ENCODE peak calls at places on chromosome 7, in ten cellular contexts. M, U, Y, H, C, Z, J, G, F and K are unnamed samples.

GRCh38 chr7:2016021-2016631 is 216.6 kb downstream of the MAD1L1 start:
- DNase-seq in M (no peak), U (peak), Y (no peak), H (no peak), C (no peak), Z (no peak), J (no peak), G (no peak), F (peak), K (no peak)

GRCh38 chr7:86914468-86915054 is 144.9 kb downstream of the ELAPOR2 start:
- DNase-seq in M (no peak), U (no peak), Y (no peak), H (peak), C (no peak), Z (no peak), J (no peak), G (no peak), F (no peak), K (no peak)

GRCh38 chr7:240887-241421 is 48.6 kb downstream of the FAM20C start:
- DNase-seq in M (peak), U (no peak), Y (no peak), H (no peak), C (no peak), Z (no peak), J (no peak), G (no peak), F (peak), K (no peak)

GRCh38 chr7:80593869-80594587 is 44.4 kb upstream of the CD36 start:
- DNase-seq in M (no peak), U (peak), Y (no peak), H (no peak), C (no peak), Z (no peak), J (no peak), G (no peak), F (no peak), K (no peak)

GRCh38 chr7:23680417-23681405 is 712 bp downstream of the FAM221A start:
- DNase-seq in M (peak), U (peak), Y (no peak), H (peak), C (peak), Z (peak), J (no peak), G (peak), F (peak), K (peak)

GRCh38 chr7:22052221-22052639 is 106.5 kb upstream of the CDCA7L start:
- DNase-seq in M (no peak), U (no peak), Y (no peak), H (no peak), C (no peak), Z (no peak), J (no peak), G (no peak), F (no peak), K (no peak)

GRCh38 chr7:87003872-87004798 is 55.3 kb downstream of the ELAPOR2 start:
- DNase-seq in M (no peak), U (no peak), Y (no peak), H (no peak), C (no peak), Z (no peak), J (no peak), G (no peak), F (no peak), K (no peak)

GRCh38 chr7:119964640-119965542 is 308.1 kb upstream of the KCND2 start:
- DNase-seq in M (no peak), U (no peak), Y (no peak), H (no peak), C (no peak), Z (no peak), J (no peak), G (no peak), F (no peak), K (no peak)

GRCh38 chr7:114345494-114345893 is 69.1 kb upstream of the FOXP2 start:
- DNase-seq in M (no peak), U (no peak), Y (no peak), H (no peak), C (no peak), Z (no peak), J (no peak), G (no peak), F (no peak), K (no peak)

GRCh38 chr7:31096198-31096881 is 44.2 kb downstream of the ADCYAP1R1 start:
- DNase-seq in M (no peak), U (no peak), Y (no peak), H (no peak), C (no peak), Z (no peak), J (no peak), G (no peak), F (peak), K (no peak)

GRCh38 chr7:84800846-84801245 is 386.0 kb downstream of the SEMA3D start:
- DNase-seq in M (no peak), U (no peak), Y (no peak), H (no peak), C (no peak), Z (no peak), J (no peak), G (no peak), F (no peak), K (no peak)

GRCh38 chr7:66952343-66953043 is 31.5 kb downstream of the TMEM248 start:
- DNase-seq in M (no peak), U (no peak), Y (no peak), H (no peak), C (no peak), Z (no peak), J (no peak), G (no peak), F (no peak), K (no peak)

GRCh38 chr7:30278386-30278785 is 6.0 kb upstream of the ZNRF2 start:
- DNase-seq in M (no peak), U (no peak), Y (no peak), H (no peak), C (no peak), Z (no peak), J (no peak), G (no peak), F (no peak), K (no peak)

GRCh38 chr7:111137296-111138195 is 46.6 kb downstream of the LRRN3 start:
- DNase-seq in M (no peak), U (peak), Y (no peak), H (no peak), C (no peak), Z (no peak), J (no peak), G (no peak), F (no peak), K (no peak)

GRCh38 chr7:117872565-117873055 is 631 bp downstream of the CTTNBP2 start:
- DNase-seq in M (peak), U (no peak), Y (no peak), H (no peak), C (no peak), Z (no peak), J (no peak), G (peak), F (peak), K (peak)

GRCh38 chr7:98286701-98287485 is 5.4 kb downstream of the BRI3 start:
- DNase-seq in M (peak), U (no peak), Y (no peak), H (no peak), C (no peak), Z (no peak), J (no peak), G (no peak), F (peak), K (no peak)

GRCh38 chr7:18508441-18509427 is 13.2 kb downstream of the HDAC9 start:
- DNase-seq in M (no peak), U (no peak), Y (peak), H (no peak), C (no peak), Z (no peak), J (peak), G (no peak), F (no peak), K (no peak)

GRCh38 chr7:127844707-127845331 is 186.4 kb downstream of the LRRC4 start:
- DNase-seq in M (no peak), U (no peak), Y (peak), H (no peak), C (no peak), Z (no peak), J (no peak), G (no peak), F (no peak), K (no peak)

GRCh38 chr7:158991824-158992621 is 135.7 kb downstream of the DYNC2I1 start:
- DNase-seq in M (no peak), U (peak), Y (no peak), H (no peak), C (peak), Z (no peak), J (no peak), G (no peak), F (peak), K (no peak)

GRCh38 chr7:95404316-95404715 is 8.1 kb upstream of the PON3 start:
- DNase-seq in M (no peak), U (no peak), Y (no peak), H (no peak), C (no peak), Z (no peak), J (no peak), G (no peak), F (no peak), K (no peak)

GRCh38 chr7:2864204-2864985 is 20.3 kb upstream of the GNA12 start:
- DNase-seq in M (no peak), U (no peak), Y (no peak), H (no peak), C (no peak), Z (no peak), J (no peak), G (no peak), F (no peak), K (no peak)

GRCh38 chr7:23811540-23811939 is 101.5 kb downstream of the STK31 start:
- DNase-seq in M (no peak), U (no peak), Y (no peak), H (peak), C (no peak), Z (no peak), J (no peak), G (no peak), F (no peak), K (no peak)

GRCh38 chr7:140810830-140811556 is 113.7 kb downstream of the BRAF start:
- DNase-seq in M (no peak), U (no peak), Y (peak), H (peak), C (peak), Z (peak), J (peak), G (peak), F (peak), K (peak)

GRCh38 chr7:118152149-118152548 is 31.8 kb upstream of the LSM8 start:
- DNase-seq in M (no peak), U (no peak), Y (no peak), H (no peak), C (no peak), Z (no peak), J (no peak), G (no peak), F (no peak), K (no peak)

DNA sequence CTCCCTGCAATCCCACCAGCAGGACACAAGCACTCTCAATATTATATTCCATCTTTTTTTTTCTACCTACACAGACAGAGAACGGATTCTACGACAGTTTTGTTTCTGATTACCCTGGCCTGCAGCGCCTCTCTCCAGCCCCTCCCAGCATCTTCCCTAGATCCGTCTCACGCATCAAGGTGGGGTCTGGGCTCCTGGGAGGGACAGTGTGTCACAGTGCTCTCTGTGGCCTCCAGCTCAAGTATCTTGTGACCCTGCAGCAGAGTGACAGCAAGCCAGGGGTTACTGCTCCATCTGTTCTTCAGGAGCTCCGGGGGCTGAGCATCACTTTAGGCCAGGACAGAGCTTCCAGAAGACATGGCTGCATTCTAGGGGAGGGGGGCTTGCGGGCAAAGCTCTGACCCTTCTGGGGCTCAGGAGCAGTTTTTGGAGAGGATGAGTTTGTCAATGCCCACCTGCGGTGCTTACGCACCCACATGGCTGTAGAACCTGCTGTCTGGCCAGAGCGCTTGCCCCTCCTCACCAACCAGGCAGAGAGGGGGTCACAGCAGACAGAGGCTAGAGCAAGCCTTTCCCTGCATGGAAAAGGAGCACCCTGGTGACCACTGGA is 22.6 kb downstream of the MYO1G start:
- DNase-seq in M (no peak), U (no peak), Y (no peak), H (no peak), C (no peak), Z (no peak), J (no peak), G (no peak), F (no peak), K (no peak)
- TF ChIP-seq CTCF in M (no peak), U (no peak), Y (no peak), H (no peak), C (no peak), Z (no peak), J (no peak), G (no peak), F (no peak), K (no peak)

GRCh38 chr7:91651986-91652385 is 228.5 kb downstream of the MTERF1 start:
- DNase-seq in M (no peak), U (no peak), Y (no peak), H (no peak), C (no peak), Z (no peak), J (no peak), G (no peak), F (no peak), K (no peak)

GRCh38 chr7:91657386-91658120 is 222.9 kb downstream of the MTERF1 start:
- DNase-seq in M (no peak), U (no peak), Y (peak), H (no peak), C (no peak), Z (no peak), J (peak), G (no peak), F (no peak), K (no peak)

GRCh38 chr7:91655656-91656055 is 224.8 kb downstream of the MTERF1 start:
- DNase-seq in M (no peak), U (no peak), Y (no peak), H (no peak), C (no peak), Z (no peak), J (no peak), G (no peak), F (no peak), K (no peak)

GRCh38 chr7:91656486-91657237 is 223.8 kb downstream of the MTERF1 start:
- DNase-seq in M (peak), U (no peak), Y (peak), H (no peak), C (no peak), Z (no peak), J (no peak), G (no peak), F (no peak), K (no peak)

GRCh38 chr7:91653257-91653656 is 227.2 kb downstream of the MTERF1 start:
- DNase-seq in M (no peak), U (no peak), Y (no peak), H (no peak), C (no peak), Z (no peak), J (no peak), G (no peak), F (no peak), K (no peak)
- TF ChIP-seq CTCF in M (no peak), U (no peak), Y (no peak), H (no peak), C (no peak), Z (no peak), J (no peak), G (no peak), F (no peak), K (no peak)

GRCh38 chr7:45176091-45176490 is 18.5 kb downstream of the RAMP3 start:
- DNase-seq in M (no peak), U (peak), Y (no peak), H (no peak), C (no peak), Z (no peak), J (no peak), G (no peak), F (no peak), K (no peak)

GRCh38 chr7:45178241-45179225 is 20.9 kb downstream of the RAMP3 start:
- DNase-seq in M (no peak), U (peak), Y (no peak), H (peak), C (no peak), Z (no peak), J (no peak), G (no peak), F (peak), K (no peak)

GRCh38 chr7:45176886-45177731 is 19.5 kb downstream of the RAMP3 start:
- DNase-seq in M (no peak), U (peak), Y (no peak), H (no peak), C (no peak), Z (no peak), J (no peak), G (no peak), F (no peak), K (no peak)

GRCh38 chr7:45179666-45180065 is 22.1 kb downstream of the RAMP3 start:
- DNase-seq in M (no peak), U (peak), Y (no peak), H (no peak), C (no peak), Z (no peak), J (no peak), G (no peak), F (no peak), K (no peak)

DNA sequence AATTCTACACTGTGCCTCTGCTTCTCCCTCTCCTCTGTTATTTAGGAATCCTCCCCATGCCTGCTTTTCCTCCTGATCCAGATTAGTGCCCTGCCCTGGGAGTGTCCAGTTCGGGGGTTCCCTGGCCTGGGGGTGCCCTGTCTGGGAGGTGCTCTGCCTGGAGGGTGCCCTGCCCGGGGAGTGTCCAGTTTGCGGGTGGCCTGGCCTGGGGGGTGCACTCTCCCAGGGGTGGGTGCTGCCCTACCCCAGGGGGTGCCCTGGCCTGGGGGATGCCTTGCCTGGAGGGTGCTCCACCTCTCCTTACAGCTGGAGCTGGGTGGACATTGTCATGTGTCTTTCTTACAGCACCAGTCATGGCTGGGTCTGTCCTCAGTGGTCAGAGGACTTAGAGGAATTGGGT is 20.2 kb downstream of the RAMP3 start:
- DNase-seq in M (no peak), U (peak), Y (no peak), H (no peak), C (no peak), Z (no peak), J (no peak), G (no peak), F (no peak), K (no peak)
- TF ChIP-seq CTCF in M (no peak), U (no peak), Y (no peak), H (no peak), C (no peak), Z (no peak), J (no peak), G (no peak), F (no peak), K (no peak)

GRCh38 chr7:28144266-28144665 is 36.3 kb downstream of the JAZF1 start:
- DNase-seq in M (no peak), U (no peak), Y (no peak), H (no peak), C (no peak), Z (no peak), J (no peak), G (no peak), F (peak), K (peak)
- TF ChIP-seq CTCF in M (no peak), U (no peak), Y (no peak), H (peak), C (no peak), Z (no peak), J (no peak), G (no peak), F (peak), K (peak)

GRCh38 chr7:12518920-12519681 is 51.4 kb upstream of the SCIN start:
- DNase-seq in M (no peak), U (no peak), Y (no peak), H (no peak), C (no peak), Z (no peak), J (no peak), G (peak), F (peak), K (peak)
- TF ChIP-seq CTCF in M (peak), U (peak), Y (peak), H (peak), C (no peak), Z (no peak), J (peak), G (peak), F (peak), K (peak)